ENCODE peak calls at places on chromosomes 7 and 10, in eight cellular contexts. E is iPS DF 6.9, H is neural progenitor cell, Z is uterus, T is HFF-Myc, J is transverse colon, C is breast epithelium, L is choroid plexus epithelial cell. V is an unnamed sample.

GRCh38 chr7:2760098-2760889 is 72.3 kb downstream of the AMZ1 start:
- DNase-seq in E (peak; percentile 48), H (peak; percentile 74), Z (peak; percentile 72), T (no peak), J (peak; percentile 88), C (no peak), L (peak; percentile 52), V (no peak)

GRCh38 chr7:124033093-124033806 is 383 bp upstream of the TMEM229A start:
- DNase-seq in E (no peak), H (peak; percentile 77), Z (no peak), T (no peak), J (peak; percentile 32), C (no peak), L (no peak), V (peak; percentile 79)

GRCh38 chr7:158646766-158647474 is 57.7 kb downstream of the NCAPG2 start:
- DNase-seq in E (peak; percentile 33), H (peak; percentile 60), Z (no peak), T (no peak), J (peak; percentile 17), C (no peak), L (peak; percentile 25), V (no peak)

GRCh38 chr7:12715372-12716133 is 28.1 kb downstream of the ARL4A start:
- DNase-seq in E (peak; percentile 71), H (peak; percentile 94), Z (peak; percentile 61), T (peak; percentile 79), J (peak; percentile 83), C (peak; percentile 58), L (peak; percentile 99), V (peak; percentile 60)

GRCh38 chr10:121511943-121512342 is 86.3 kb downstream of the FGFR2 start:
- DNase-seq in E (no peak), H (no peak), Z (no peak), T (no peak), J (no peak), C (no peak), L (no peak), V (no peak)

GRCh38 chr7:122719010-122719578 is 16.4 kb upstream of the RNF148 start:
- DNase-seq in E (no peak), H (no peak), Z (no peak), T (no peak), J (no peak), C (no peak), L (no peak), V (no peak)

GRCh38 chr7:4831723-4832495 is 29.9 kb downstream of the PAPOLB start:
- DNase-seq in E (no peak), H (no peak), Z (no peak), T (no peak), J (no peak), C (peak; percentile 49), L (no peak), V (no peak)

GRCh38 chr10:79438021-79438698 is 7.3 kb downstream of the ZCCHC24 start:
- DNase-seq in E (no peak), H (no peak), Z (no peak), T (no peak), J (no peak), C (no peak), L (no peak), V (peak; percentile 60)

GRCh38 chr7:311796-312195 is 21.8 kb downstream of the FOXL3 start:
- DNase-seq in E (no peak), H (no peak), Z (no peak), T (no peak), J (no peak), C (no peak), L (no peak), V (no peak)

GRCh38 chr7:29946428-29947186 is 43.0 kb downstream of the SCRN1 start:
- DNase-seq in E (peak; percentile 25), H (no peak), Z (peak; percentile 36), T (no peak), J (peak; percentile 15), C (no peak), L (peak; percentile 34), V (no peak)

GRCh38 chr7:19816128-19816527 is 42.7 kb upstream of the TMEM196 start:
- DNase-seq in E (no peak), H (no peak), Z (no peak), T (no peak), J (no peak), C (no peak), L (no peak), V (no peak)

GRCh38 chr7:45888185-45888992 is at the start of gene IGFBP1:
- DNase-seq in E (no peak), H (peak; percentile 52), Z (no peak), T (no peak), J (no peak), C (no peak), L (peak; percentile 33), V (no peak)
- H3K4me3 ChIP-seq in E (peak within 1 kb of the TSS; percentile 39), H (peak within 1 kb of the TSS; percentile 50), Z (no peak within 1 kb of the TSS), T (peak within 1 kb of the TSS; percentile 25), J (peak within 1 kb of the TSS; percentile 30), C (peak within 1 kb of the TSS; percentile 62), L (peak within 1 kb of the TSS; percentile 57), V (peak within 1 kb of the TSS; percentile 50)

GRCh38 chr7:50778189-50778588 is 4.5 kb downstream of the GRB10 start:
- DNase-seq in E (no peak), H (no peak), Z (no peak), T (no peak), J (no peak), C (no peak), L (no peak), V (no peak)
- H3K4me3 ChIP-seq in E (no peak overlapping the region), H (no peak overlapping the region), Z (no peak overlapping the region), T (no peak overlapping the region), J (no peak overlapping the region), C (no peak overlapping the region), L (no peak overlapping the region), V (no peak overlapping the region)

DNA sequence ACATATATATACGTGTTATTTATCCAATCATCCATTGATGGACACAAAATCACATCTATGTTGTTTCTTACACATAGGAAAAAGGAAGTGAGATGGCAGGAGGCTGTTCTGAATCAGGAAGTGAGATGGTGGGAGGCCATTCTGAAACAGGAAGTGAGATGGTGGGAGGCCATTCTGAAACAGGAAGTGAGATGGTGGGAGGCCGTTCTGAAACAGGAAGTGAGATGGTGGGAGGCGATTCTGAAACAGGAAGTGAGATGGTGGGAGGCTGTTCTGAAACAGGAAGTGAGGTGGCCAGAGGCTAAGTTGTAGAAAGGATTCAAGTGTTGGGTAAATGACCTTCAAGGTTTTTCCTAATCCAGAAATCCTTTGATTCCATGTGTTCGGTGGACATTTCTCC is 921.5 kb downstream of the TYW1 start:
- DNase-seq in E (no peak), H (no peak), Z (no peak), T (no peak), J (no peak), C (no peak), L (no peak), V (no peak)
- H3K4me3 ChIP-seq in E (no peak overlapping the region), H (no peak overlapping the region), Z (no peak overlapping the region), T (no peak overlapping the region), J (no peak overlapping the region), C (no peak overlapping the region), L (no peak overlapping the region), V (no peak overlapping the region)

GRCh38 chr10:77710081-77710551 is 72.5 kb upstream of the KCNMA1 start:
- DNase-seq in E (no peak), H (peak; percentile 33), Z (no peak), T (no peak), J (no peak), C (no peak), L (no peak), V (no peak)
- H3K4me3 ChIP-seq in E (no peak overlapping the region), H (no peak overlapping the region), Z (no peak overlapping the region), T (no peak overlapping the region), J (no peak overlapping the region), C (no peak overlapping the region), L (no peak overlapping the region), V (no peak overlapping the region)

DNA sequence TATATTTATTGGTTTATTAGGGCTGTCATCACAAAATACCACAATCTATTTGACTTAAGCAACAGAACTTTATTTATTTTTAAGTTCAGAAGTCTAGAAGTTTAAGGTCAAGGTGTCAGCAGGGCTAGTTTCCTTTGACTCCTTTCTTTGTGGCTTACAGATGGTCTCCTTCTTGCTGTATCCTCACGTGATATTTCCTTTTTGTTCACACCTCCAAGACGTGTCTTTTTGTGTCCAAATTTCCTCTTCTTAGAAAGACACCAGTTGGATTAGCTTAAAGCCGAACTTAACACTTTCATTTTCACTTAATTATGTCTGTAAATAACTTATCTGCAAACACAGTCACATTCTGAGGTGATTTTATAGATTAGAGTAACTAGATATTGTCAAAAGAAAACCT is 631.4 kb upstream of the POT1 start:
- DNase-seq in E (no peak), H (no peak), Z (no peak), T (no peak), J (no peak), C (no peak), L (peak; percentile 14), V (no peak)
- H3K4me3 ChIP-seq in E (no peak overlapping the region), H (no peak overlapping the region), Z (no peak overlapping the region), T (no peak overlapping the region), J (no peak overlapping the region), C (no peak overlapping the region), L (peak overlapping the region; percentile 40), V (no peak overlapping the region)